ENCODE peak calls at places on chromosomes 3 and 15, in six cellular contexts. G, M, F, B, W and T are unnamed samples.

GRCh38 chr15:85318048-85318731 is 62.2 kb upstream of the AKAP13 start:
- DNase-seq in W (peak), G (peak), B (no peak), F (peak), M (peak), T (no peak)

GRCh38 chr3:72187131-72187530 is 402.2 kb upstream of the PROK2 start:
- DNase-seq in B (no peak), F (no peak), G (no peak), M (no peak), W (no peak), T (no peak)

GRCh38 chr3:12961007-12961725 is 112.1 kb downstream of the IQSEC1 start:
- DNase-seq in F (no peak), M (no peak), G (no peak), W (no peak), B (peak), T (no peak)

GRCh38 chr15:86611392-86612040 is 531.8 kb downstream of the AGBL1 start:
- DNase-seq in W (peak), F (no peak), M (no peak), B (no peak), G (no peak), T (no peak)

GRCh38 chr3:144265527-144266100 is 294.0 kb downstream of the DIPK2A start:
- DNase-seq in B (no peak), M (no peak), W (peak), G (peak), F (no peak), T (no peak)

GRCh38 chr3:126484662-126485061 is 9.0 kb upstream of the ZXDC start:
- DNase-seq in W (no peak), F (no peak), G (no peak), M (no peak), B (peak), T (no peak)

GRCh38 chr15:88174571-88174970 is 82.0 kb downstream of the NTRK3 start:
- DNase-seq in G (no peak), F (no peak), B (no peak), M (no peak), W (no peak), T (no peak)

GRCh38 chr3:2741520-2741919 is 368.7 kb downstream of the IL5RA start:
- DNase-seq in B (no peak), G (no peak), M (no peak), W (no peak), F (no peak), T (no peak)

GRCh38 chr3:88291516-88291915 is 141.8 kb downstream of the C3orf38 start:
- DNase-seq in B (no peak), F (no peak), W (no peak), M (no peak), G (no peak), T (no peak)

GRCh38 chr3:81581966-81582599 is 179.4 kb downstream of the GBE1 start:
- DNase-seq in G (no peak), B (no peak), F (no peak), M (peak), W (peak), T (peak)

GRCh38 chr3:46393011-46393410 is 13.9 kb downstream of the CCR5AS start:
- DNase-seq in W (no peak), G (no peak), M (no peak), B (no peak), F (no peak), T (no peak)

GRCh38 chr3:197015790-197016705 is 13.6 kb downstream of the MELTF start:
- DNase-seq in F (peak), M (no peak), G (no peak), W (no peak), B (no peak), T (no peak)

GRCh38 chr15:79025201-79025600 is 65.4 kb downstream of the RASGRF1 start:
- DNase-seq in G (no peak), M (no peak), W (no peak), B (no peak), F (no peak), T (no peak)

GRCh38 chr15:65521355-65521754 is 3.9 kb upstream of the DPP8 start:
- DNase-seq in M (no peak), F (no peak), G (no peak), W (no peak), B (no peak), T (no peak)

GRCh38 chr3:112293368-112294321 is at the start of gene SLC9C1:
- DNase-seq in F (peak), G (peak), B (no peak), W (peak), M (peak), T (peak)

GRCh38 chr3:141735789-141736465 is 2.2 kb upstream of the RNF7 start:
- DNase-seq in B (no peak), M (no peak), G (no peak), W (no peak), F (no peak), T (no peak)

GRCh38 chr15:66921319-66921718 is 144.1 kb upstream of the SMAD3 start:
- DNase-seq in W (peak), B (peak), M (no peak), G (no peak), F (no peak), T (no peak)

GRCh38 chr3:49900491-49901153 is 3.1 kb downstream of the MST1R start:
- DNase-seq in G (no peak), W (peak), B (peak), F (peak), M (peak), T (no peak)

GRCh38 chr3:101549473-101549872 is 12.2 kb upstream of the TRMT10C start:
- DNase-seq in M (no peak), B (no peak), F (no peak), W (no peak), G (no peak), T (no peak)

GRCh38 chr15:33956397-33956796 is 11.9 kb upstream of the CHRM5 start:
- DNase-seq in M (no peak), B (no peak), W (peak), G (no peak), F (no peak), T (no peak)

GRCh38 chr3:63559884-63560283 is 92.6 kb upstream of the SNTN start:
- DNase-seq in W (peak), F (no peak), G (no peak), M (no peak), B (no peak), T (no peak)

GRCh38 chr3:187746479-187747335 is 1.4 kb upstream of the BCL6 start:
- DNase-seq in G (no peak), W (peak), M (no peak), B (no peak), F (no peak), T (no peak)

GRCh38 chr3:165206454-165207266 is 10.5 kb upstream of the SLITRK3 start:
- DNase-seq in W (peak), M (peak), G (peak), F (peak), B (peak), T (peak)

GRCh38 chr3:156216216-156216615 is 95.8 kb downstream of the KCNAB1 start:
- DNase-seq in M (no peak), W (no peak), G (no peak), B (no peak), F (no peak), T (no peak)

GRCh38 chr3:39144095-39144747 is 9.2 kb downstream of the CSRNP1 start:
- DNase-seq in F (peak), W (no peak), G (no peak), M (no peak), B (peak), T (no peak)

GRCh38 chr3:125512135-125512920 is 7.7 kb downstream of the SNX4 start:
- DNase-seq in G (no peak), M (peak), F (no peak), W (peak), B (no peak), T (no peak)

GRCh38 chr15:78316211-78317077 is 17.0 kb upstream of the SKIC8 start:
- DNase-seq in G (no peak), F (peak), B (peak), W (no peak), M (no peak), T (peak)

DNA sequence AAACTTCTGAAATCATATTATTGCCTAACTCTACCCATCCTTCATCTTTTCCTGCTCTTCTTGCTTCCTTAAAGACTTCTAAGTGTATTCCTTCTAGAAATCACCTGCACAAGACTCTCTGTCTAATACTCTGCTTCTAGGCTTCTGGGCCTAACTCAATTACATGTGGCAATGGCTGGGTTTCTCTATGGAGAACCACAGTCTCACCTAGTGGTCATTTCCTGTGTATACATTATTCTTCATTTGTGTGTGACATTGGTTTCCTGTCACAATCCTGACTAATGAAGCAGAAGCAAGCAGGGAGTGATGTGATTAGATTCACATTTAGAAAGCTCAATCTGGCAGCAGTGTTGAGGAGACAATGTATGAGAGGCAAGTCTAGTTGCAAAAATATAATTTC is 16.9 kb upstream of the CLDN1 start:
- DNase-seq in W (no peak), G (no peak), B (no peak), M (peak), F (no peak), T (no peak)
- TF ChIP-seq CTCF in W (peak), G (peak), B (no peak), M (peak), F (no peak), T (peak)

GRCh38 chr3:71069797-71070196 is 513.7 kb downstream of the FOXP1 start:
- DNase-seq in B (peak), M (no peak), W (peak), F (no peak), G (no peak), T (peak)
- TF ChIP-seq CTCF in B (peak), M (peak), W (peak), F (peak), G (peak), T (peak)

GRCh38 chr3:4670352-4670751 is 177.2 kb downstream of the ITPR1 start:
- DNase-seq in G (no peak), M (no peak), W (no peak), B (no peak), F (no peak), T (no peak)
- TF ChIP-seq CTCF in G (peak), M (peak), W (peak), B (no peak), F (no peak), T (peak)

DNA sequence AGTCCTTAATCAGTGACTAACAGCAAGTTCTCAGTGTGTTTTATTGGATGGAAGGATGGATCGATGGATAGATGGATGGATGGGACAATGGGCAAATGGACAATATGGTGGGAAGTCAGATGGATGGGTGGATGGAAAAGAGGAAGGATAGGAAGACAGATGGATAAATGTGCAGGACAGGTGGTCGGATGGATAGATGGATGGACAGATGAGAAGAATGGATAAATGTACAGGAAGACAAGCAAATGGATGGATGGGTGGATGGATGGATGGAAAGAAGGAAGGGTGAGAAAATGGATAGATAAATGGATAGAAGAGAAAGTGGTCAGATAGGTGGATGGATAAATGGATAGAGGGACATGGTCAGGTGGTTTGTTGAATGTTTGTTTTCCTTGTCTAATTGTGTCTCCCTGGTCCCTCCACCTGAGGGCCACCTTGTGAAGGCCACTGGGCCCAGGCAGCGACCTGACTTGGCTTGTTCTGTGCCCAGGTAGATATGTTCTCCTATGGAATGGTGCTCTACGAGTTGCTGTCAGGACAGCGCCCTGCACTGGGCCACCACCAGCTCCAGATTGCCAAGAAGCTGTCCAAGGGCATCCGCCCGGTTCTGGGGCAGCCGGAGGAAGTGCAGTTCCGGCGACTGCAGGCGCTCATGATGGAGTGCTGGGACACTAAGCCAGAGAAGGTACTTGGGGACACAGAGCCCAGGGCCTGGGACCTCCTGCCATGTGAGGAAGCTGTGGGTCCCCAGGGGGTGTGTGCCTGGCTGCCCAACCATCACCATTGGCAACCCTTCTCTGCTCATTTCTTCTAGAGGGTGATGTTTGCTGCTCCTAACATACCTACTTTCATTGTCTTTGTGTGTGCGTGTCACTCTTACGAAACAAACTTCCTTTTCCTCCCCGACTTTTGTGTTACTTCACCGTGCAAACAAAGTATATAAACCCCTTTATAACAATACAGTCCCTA is 137.5 kb downstream of the LRRK1 start:
- DNase-seq in M (no peak), F (no peak), B (no peak), W (no peak), G (no peak), T (no peak)
- TF ChIP-seq CTCF in M (no peak), F (no peak), B (no peak), W (no peak), G (no peak), T (no peak)

GRCh38 chr3:52091566-52092290 is 35.4 kb upstream of the DUSP7 start:
- DNase-seq in W (no peak), F (no peak), G (no peak), M (no peak), B (peak), T (no peak)

GRCh38 chr3:52090131-52090548 is 33.8 kb upstream of the DUSP7 start:
- DNase-seq in M (peak), F (no peak), G (peak), B (peak), W (peak), T (no peak)

GRCh38 chr3:52092291-52092660 is 35.9 kb upstream of the DUSP7 start:
- DNase-seq in W (no peak), F (no peak), B (peak), M (no peak), G (no peak), T (no peak)

GRCh38 chr3:52089691-52090090 is 33.3 kb upstream of the DUSP7 start:
- DNase-seq in F (no peak), B (peak), M (no peak), W (no peak), G (no peak), T (no peak)

DNA sequence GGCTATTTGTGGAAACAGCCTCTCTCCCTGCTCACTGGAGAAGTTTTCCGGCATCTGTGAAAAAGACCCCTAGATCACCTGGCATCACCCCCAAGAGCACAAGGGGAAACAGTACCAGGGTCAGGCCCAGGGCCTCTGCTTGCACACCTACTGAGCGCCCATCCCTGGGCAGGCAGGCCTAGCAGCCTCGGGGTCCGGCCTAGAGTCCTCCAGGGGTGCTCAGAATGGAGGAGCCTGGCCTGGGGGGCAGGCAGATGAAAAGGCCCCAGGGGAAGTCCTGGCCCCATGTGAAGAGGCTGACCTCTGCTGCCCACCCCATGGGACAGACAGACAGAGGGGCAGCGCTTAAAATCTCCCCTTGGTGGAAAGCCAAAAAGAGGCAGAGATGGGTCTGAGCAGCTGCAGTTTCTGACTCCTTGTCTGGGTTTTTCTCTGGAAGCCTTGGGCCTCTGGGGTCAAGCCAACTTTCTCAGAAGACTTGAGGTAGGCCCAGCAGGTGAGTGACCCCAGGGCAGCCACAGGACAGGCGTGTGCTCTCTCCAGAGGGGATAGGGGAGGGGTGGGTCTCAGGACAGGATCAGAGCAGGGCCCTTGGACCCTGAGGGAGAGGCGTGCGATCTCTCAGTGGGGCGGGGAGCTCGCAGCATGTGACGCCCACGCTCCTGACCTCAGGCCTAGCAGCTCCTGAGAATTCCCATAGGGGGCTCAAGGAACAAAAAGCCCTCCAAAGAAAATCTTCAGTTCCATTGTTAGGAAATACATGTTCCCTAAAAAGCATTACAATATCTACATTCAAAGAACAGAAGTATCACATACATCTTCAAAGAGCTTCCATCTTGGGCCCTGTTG is 34.5 kb upstream of the DUSP7 start:
- DNase-seq in W (peak), G (no peak), B (peak), M (no peak), F (no peak), T (no peak)
- TF ChIP-seq CTCF in W (no peak), G (no peak), B (no peak), M (no peak), F (no peak), T (no peak)